ENCODE peak calls at places on chromosome 19, in ten cellular contexts. One of them, this sample, is unnamed.

GRCh38 chr19:19460761-19461265 is 54.5 kb downstream of the TSSK6 start:
- DNase-seq in neural progenitor cell: peak; percentile 47
- DNase-seq in HFF-Myc: no peak
- DNase-seq in IMR-90: peak; percentile 30
- DNase-seq in endodermal cell: peak; percentile 71
- DNase-seq in progenitor cell of endocrine pancreas: no peak
- DNase-seq in left lung: peak; percentile 71
- DNase-seq in mammary epithelial cell: no peak
- DNase-seq in AG10803: peak; percentile 49
- DNase-seq in transverse colon: peak; percentile 52
- DNase-seq in this sample: peak; percentile 71

GRCh38 chr19:55225415-55225958 is 3.1 kb downstream of the TMEM86B start:
- DNase-seq in neural progenitor cell: no peak
- DNase-seq in HFF-Myc: no peak
- DNase-seq in IMR-90: no peak
- DNase-seq in endodermal cell: no peak
- DNase-seq in progenitor cell of endocrine pancreas: no peak
- DNase-seq in left lung: no peak
- DNase-seq in mammary epithelial cell: no peak
- DNase-seq in AG10803: no peak
- DNase-seq in transverse colon: no peak
- DNase-seq in this sample: no peak

GRCh38 chr19:7132054-7132453 is 62.6 kb downstream of the ZNF557 start:
- DNase-seq in neural progenitor cell: no peak
- DNase-seq in HFF-Myc: no peak
- DNase-seq in IMR-90: no peak
- DNase-seq in endodermal cell: no peak
- DNase-seq in progenitor cell of endocrine pancreas: no peak
- DNase-seq in left lung: no peak
- DNase-seq in mammary epithelial cell: no peak
- DNase-seq in AG10803: no peak
- DNase-seq in transverse colon: no peak
- DNase-seq in this sample: no peak

GRCh38 chr19:55541091-55541490 is 4.2 kb upstream of the SBK2 start:
- DNase-seq in neural progenitor cell: no peak
- DNase-seq in HFF-Myc: no peak
- DNase-seq in IMR-90: no peak
- DNase-seq in endodermal cell: no peak
- DNase-seq in progenitor cell of endocrine pancreas: no peak
- DNase-seq in left lung: no peak
- DNase-seq in mammary epithelial cell: no peak
- DNase-seq in AG10803: no peak
- DNase-seq in transverse colon: no peak
- DNase-seq in this sample: no peak

GRCh38 chr19:3108775-3109174 is 14.6 kb downstream of the GNA11 start:
- DNase-seq in neural progenitor cell: peak; percentile 86
- DNase-seq in HFF-Myc: no peak
- DNase-seq in IMR-90: peak; percentile 50
- DNase-seq in endodermal cell: peak; percentile 91
- DNase-seq in progenitor cell of endocrine pancreas: peak; percentile 56
- DNase-seq in left lung: no peak
- DNase-seq in mammary epithelial cell: peak; percentile 36
- DNase-seq in AG10803: peak; percentile 51
- DNase-seq in transverse colon: peak; percentile 72
- DNase-seq in this sample: peak; percentile 60

GRCh38 chr19:3482507-3483225 is 575 bp downstream of the SMIM44 start:
- DNase-seq in neural progenitor cell: no peak
- DNase-seq in HFF-Myc: no peak
- DNase-seq in IMR-90: no peak
- DNase-seq in endodermal cell: peak; percentile 45
- DNase-seq in progenitor cell of endocrine pancreas: no peak
- DNase-seq in left lung: no peak
- DNase-seq in mammary epithelial cell: no peak
- DNase-seq in AG10803: no peak
- DNase-seq in transverse colon: peak; percentile 77
- DNase-seq in this sample: no peak

GRCh38 chr19:11426656-11427055 is 7.5 kb upstream of the RGL3 start:
- DNase-seq in neural progenitor cell: no peak
- DNase-seq in HFF-Myc: no peak
- DNase-seq in IMR-90: no peak
- DNase-seq in endodermal cell: no peak
- DNase-seq in progenitor cell of endocrine pancreas: no peak
- DNase-seq in left lung: no peak
- DNase-seq in mammary epithelial cell: no peak
- DNase-seq in AG10803: no peak
- DNase-seq in transverse colon: no peak
- DNase-seq in this sample: no peak

GRCh38 chr19:8643860-8644653 is 13.6 kb downstream of the NFILZ start:
- DNase-seq in neural progenitor cell: no peak
- DNase-seq in HFF-Myc: no peak
- DNase-seq in IMR-90: no peak
- DNase-seq in endodermal cell: no peak
- DNase-seq in progenitor cell of endocrine pancreas: no peak
- DNase-seq in left lung: no peak
- DNase-seq in mammary epithelial cell: no peak
- DNase-seq in AG10803: no peak
- DNase-seq in transverse colon: no peak
- DNase-seq in this sample: no peak

GRCh38 chr19:31319465-31319864 is 29.8 kb downstream of the TSHZ3 start:
- DNase-seq in neural progenitor cell: no peak
- DNase-seq in HFF-Myc: no peak
- DNase-seq in IMR-90: no peak
- DNase-seq in endodermal cell: peak; percentile 57
- DNase-seq in progenitor cell of endocrine pancreas: no peak
- DNase-seq in left lung: no peak
- DNase-seq in mammary epithelial cell: no peak
- DNase-seq in AG10803: no peak
- DNase-seq in transverse colon: no peak
- DNase-seq in this sample: no peak
- TF ChIP-seq CTCF in neural progenitor cell: no peak
- TF ChIP-seq CTCF in HFF-Myc: no peak
- TF ChIP-seq CTCF in IMR-90: no peak
- TF ChIP-seq CTCF in endodermal cell: no peak
- TF ChIP-seq CTCF in progenitor cell of endocrine pancreas: no peak
- TF ChIP-seq CTCF in left lung: no peak
- TF ChIP-seq CTCF in mammary epithelial cell: no peak
- TF ChIP-seq CTCF in AG10803: no peak
- TF ChIP-seq CTCF in transverse colon: no peak
- TF ChIP-seq CTCF in this sample: no peak

GRCh38 chr19:56978023-56978565 is 137.6 kb upstream of the PEG3 start:
- DNase-seq in neural progenitor cell: no peak
- DNase-seq in HFF-Myc: no peak
- DNase-seq in IMR-90: no peak
- DNase-seq in endodermal cell: no peak
- DNase-seq in progenitor cell of endocrine pancreas: no peak
- DNase-seq in left lung: no peak
- DNase-seq in mammary epithelial cell: no peak
- DNase-seq in AG10803: no peak
- DNase-seq in transverse colon: no peak
- DNase-seq in this sample: no peak

GRCh38 chr19:56976300-56976699 is 135.8 kb upstream of the PEG3 start:
- DNase-seq in neural progenitor cell: no peak
- DNase-seq in HFF-Myc: no peak
- DNase-seq in IMR-90: no peak
- DNase-seq in endodermal cell: no peak
- DNase-seq in progenitor cell of endocrine pancreas: no peak
- DNase-seq in left lung: no peak
- DNase-seq in mammary epithelial cell: no peak
- DNase-seq in AG10803: no peak
- DNase-seq in transverse colon: no peak
- DNase-seq in this sample: no peak

GRCh38 chr19:56973713-56974553 is 133.4 kb upstream of the PEG3 start:
- DNase-seq in neural progenitor cell: no peak
- DNase-seq in HFF-Myc: no peak
- DNase-seq in IMR-90: no peak
- DNase-seq in endodermal cell: no peak
- DNase-seq in progenitor cell of endocrine pancreas: no peak
- DNase-seq in left lung: no peak
- DNase-seq in mammary epithelial cell: no peak
- DNase-seq in AG10803: no peak
- DNase-seq in transverse colon: no peak
- DNase-seq in this sample: no peak

GRCh38 chr19:56974554-56975207 is 134.2 kb upstream of the PEG3 start:
- DNase-seq in neural progenitor cell: no peak
- DNase-seq in HFF-Myc: no peak
- DNase-seq in IMR-90: no peak
- DNase-seq in endodermal cell: no peak
- DNase-seq in progenitor cell of endocrine pancreas: no peak
- DNase-seq in left lung: no peak
- DNase-seq in mammary epithelial cell: no peak
- DNase-seq in AG10803: no peak
- DNase-seq in transverse colon: no peak
- DNase-seq in this sample: no peak

DNA sequence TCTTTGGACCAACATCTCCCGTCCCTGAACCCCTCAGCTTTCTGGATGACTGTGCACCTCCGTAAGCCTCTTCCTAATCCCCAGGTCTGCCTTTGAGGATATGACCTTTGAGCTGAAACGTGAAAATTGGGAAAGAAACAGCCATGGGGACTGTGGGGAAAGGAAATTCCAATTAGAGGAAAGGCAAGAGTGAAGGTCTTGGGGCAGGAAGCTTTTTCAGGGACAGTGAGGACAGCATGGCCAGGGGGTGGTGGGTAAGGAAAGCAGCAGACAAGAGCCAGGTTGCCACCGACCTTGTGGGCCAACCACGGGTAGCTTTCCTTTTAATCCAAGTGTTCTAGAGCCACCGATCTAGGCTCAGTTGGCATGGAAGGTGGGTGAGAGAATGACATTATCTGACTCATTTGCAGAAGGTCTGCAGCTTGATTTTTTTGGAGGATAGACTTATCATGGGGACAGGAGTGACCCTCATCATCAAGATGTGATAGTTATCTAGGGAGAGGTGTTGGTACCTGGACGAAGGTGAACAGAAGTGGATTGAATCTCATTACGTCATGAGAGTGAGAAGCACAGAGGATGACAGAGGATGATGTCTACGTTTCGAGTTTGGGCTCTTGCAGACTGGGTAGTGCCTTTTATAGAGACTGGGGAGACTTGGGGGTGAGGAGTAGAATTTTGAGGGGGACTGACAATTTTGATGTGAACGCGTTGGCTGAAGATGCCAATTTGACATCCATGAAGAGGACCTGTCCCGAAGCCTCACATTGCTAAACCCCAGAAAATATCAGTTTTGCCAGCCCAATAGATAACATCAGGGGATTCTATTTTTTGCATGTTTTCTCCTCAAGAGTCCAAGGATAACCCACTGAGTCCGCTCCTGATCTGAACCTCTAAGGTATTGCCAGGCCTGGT is 136.7 kb upstream of the PEG3 start:
- DNase-seq in neural progenitor cell: no peak
- DNase-seq in HFF-Myc: no peak
- DNase-seq in IMR-90: no peak
- DNase-seq in endodermal cell: no peak
- DNase-seq in progenitor cell of endocrine pancreas: no peak
- DNase-seq in left lung: no peak
- DNase-seq in mammary epithelial cell: no peak
- DNase-seq in AG10803: no peak
- DNase-seq in transverse colon: no peak
- DNase-seq in this sample: no peak
- TF ChIP-seq CTCF in neural progenitor cell: no peak
- TF ChIP-seq CTCF in HFF-Myc: no peak
- TF ChIP-seq CTCF in IMR-90: no peak
- TF ChIP-seq CTCF in endodermal cell: no peak
- TF ChIP-seq CTCF in progenitor cell of endocrine pancreas: no peak
- TF ChIP-seq CTCF in left lung: no peak
- TF ChIP-seq CTCF in mammary epithelial cell: no peak
- TF ChIP-seq CTCF in AG10803: no peak
- TF ChIP-seq CTCF in transverse colon: no peak
- TF ChIP-seq CTCF in this sample: no peak

GRCh38 chr19:45782162-45782623 is at the start of gene DMPK:
- DNase-seq in neural progenitor cell: no peak
- DNase-seq in HFF-Myc: no peak
- DNase-seq in IMR-90: no peak
- DNase-seq in endodermal cell: no peak
- DNase-seq in progenitor cell of endocrine pancreas: no peak
- DNase-seq in left lung: no peak
- DNase-seq in mammary epithelial cell: peak; percentile 37
- DNase-seq in AG10803: no peak
- DNase-seq in transverse colon: no peak
- DNase-seq in this sample: no peak

GRCh38 chr19:45781282-45782161 is 768 bp downstream of the DMPK start:
- DNase-seq in neural progenitor cell: no peak
- DNase-seq in HFF-Myc: no peak
- DNase-seq in IMR-90: no peak
- DNase-seq in endodermal cell: no peak
- DNase-seq in progenitor cell of endocrine pancreas: no peak
- DNase-seq in left lung: no peak
- DNase-seq in mammary epithelial cell: peak; percentile 66
- DNase-seq in AG10803: no peak
- DNase-seq in transverse colon: peak; percentile 50
- DNase-seq in this sample: no peak

GRCh38 chr19:45785097-45785496 is 2.8 kb upstream of the DMPK start:
- DNase-seq in neural progenitor cell: no peak
- DNase-seq in HFF-Myc: no peak
- DNase-seq in IMR-90: no peak
- DNase-seq in endodermal cell: no peak
- DNase-seq in progenitor cell of endocrine pancreas: no peak
- DNase-seq in left lung: no peak
- DNase-seq in mammary epithelial cell: no peak
- DNase-seq in AG10803: no peak
- DNase-seq in transverse colon: no peak
- DNase-seq in this sample: no peak

GRCh38 chr19:45784096-45784495 is 1.8 kb upstream of the DMPK start:
- DNase-seq in neural progenitor cell: no peak
- DNase-seq in HFF-Myc: no peak
- DNase-seq in IMR-90: no peak
- DNase-seq in endodermal cell: peak; percentile 45
- DNase-seq in progenitor cell of endocrine pancreas: no peak
- DNase-seq in left lung: no peak
- DNase-seq in mammary epithelial cell: no peak
- DNase-seq in AG10803: no peak
- DNase-seq in transverse colon: no peak
- DNase-seq in this sample: no peak

GRCh38 chr19:45782820-45783785 is 813 bp upstream of the DMPK start:
- DNase-seq in neural progenitor cell: no peak
- DNase-seq in HFF-Myc: no peak
- DNase-seq in IMR-90: peak; percentile 71
- DNase-seq in endodermal cell: peak; percentile 51
- DNase-seq in progenitor cell of endocrine pancreas: no peak
- DNase-seq in left lung: no peak
- DNase-seq in mammary epithelial cell: peak; percentile 32
- DNase-seq in AG10803: peak; percentile 78
- DNase-seq in transverse colon: peak; percentile 52
- DNase-seq in this sample: no peak
- TF ChIP-seq CTCF in neural progenitor cell: no peak
- TF ChIP-seq CTCF in HFF-Myc: no peak
- TF ChIP-seq CTCF in IMR-90: peak; percentile 15
- TF ChIP-seq CTCF in endodermal cell: no peak
- TF ChIP-seq CTCF in progenitor cell of endocrine pancreas: no peak
- TF ChIP-seq CTCF in left lung: no peak
- TF ChIP-seq CTCF in mammary epithelial cell: no peak
- TF ChIP-seq CTCF in AG10803: no peak
- TF ChIP-seq CTCF in transverse colon: no peak
- TF ChIP-seq CTCF in this sample: no peak

DNA sequence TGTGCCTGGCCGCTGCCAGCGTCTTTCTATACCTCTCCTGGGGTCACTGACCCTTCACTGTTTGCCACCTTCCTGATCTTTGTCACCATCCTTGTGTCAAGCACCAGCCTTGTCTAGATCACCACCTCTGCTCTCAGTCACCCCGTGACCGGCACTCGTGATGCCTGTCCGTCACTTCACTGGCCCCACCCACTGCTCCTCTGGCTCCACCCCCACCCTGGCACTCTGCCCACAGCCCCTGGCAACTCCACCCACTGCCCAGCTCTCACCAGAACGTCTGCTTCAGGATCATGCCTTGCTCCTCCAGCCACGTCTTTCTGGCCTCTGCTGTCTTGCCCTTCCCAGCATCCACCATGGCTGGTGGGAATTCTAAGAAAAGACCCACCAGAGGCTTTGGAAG is 24.8 kb upstream of the PLA2G4C start:
- DNase-seq in neural progenitor cell: no peak
- DNase-seq in HFF-Myc: no peak
- DNase-seq in IMR-90: no peak
- DNase-seq in endodermal cell: peak; percentile 65
- DNase-seq in progenitor cell of endocrine pancreas: no peak
- DNase-seq in left lung: no peak
- DNase-seq in mammary epithelial cell: no peak
- DNase-seq in AG10803: no peak
- DNase-seq in transverse colon: no peak
- DNase-seq in this sample: no peak
- TF ChIP-seq CTCF in neural progenitor cell: no peak
- TF ChIP-seq CTCF in HFF-Myc: no peak
- TF ChIP-seq CTCF in IMR-90: no peak
- TF ChIP-seq CTCF in endodermal cell: no peak
- TF ChIP-seq CTCF in progenitor cell of endocrine pancreas: no peak
- TF ChIP-seq CTCF in left lung: no peak
- TF ChIP-seq CTCF in mammary epithelial cell: no peak
- TF ChIP-seq CTCF in AG10803: no peak
- TF ChIP-seq CTCF in transverse colon: no peak
- TF ChIP-seq CTCF in this sample: no peak